ENCODE peak calls at places on chromosomes 12 and 14, in nine cellular contexts. One of them, this sample, is unnamed.

GRCh38 chr14:22553445-22553844 is 35.6 kb downstream of the DAD1 start:
- DNase-seq in putamen: no peak
- DNase-seq in substantia nigra: no peak
- DNase-seq in epithelial cell of proximal tubule: no peak
- DNase-seq in NCI-H460: no peak
- DNase-seq in GM10248: no peak
- DNase-seq in stimulated activated CD4-positive, alpha-beta T cell treated with anti-CD3 and anti-CD28 coated beads, TNF-alpha, amount 100 ng/mL, for 24 hours: no peak
- DNase-seq in cardiac fibroblast: no peak
- DNase-seq in RKO: no peak
- DNase-seq in this sample: no peak

GRCh38 chr12:6361834-6362233 is 13.5 kb downstream of the SCNN1A start:
- DNase-seq in cardiac fibroblast: peak
- DNase-seq in GM10248: no peak
- DNase-seq in substantia nigra: no peak
- DNase-seq in RKO: no peak
- DNase-seq in stimulated activated CD4-positive, alpha-beta T cell treated with anti-CD3 and anti-CD28 coated beads, TNF-alpha, amount 100 ng/mL, for 24 hours: no peak
- DNase-seq in NCI-H460: no peak
- DNase-seq in putamen: no peak
- DNase-seq in epithelial cell of proximal tubule: no peak
- DNase-seq in this sample: no peak

GRCh38 chr12:67042697-67043131 is 226.4 kb upstream of the CAND1 start:
- DNase-seq in GM10248: no peak
- DNase-seq in putamen: no peak
- DNase-seq in epithelial cell of proximal tubule: peak
- DNase-seq in stimulated activated CD4-positive, alpha-beta T cell treated with anti-CD3 and anti-CD28 coated beads, TNF-alpha, amount 100 ng/mL, for 24 hours: no peak
- DNase-seq in cardiac fibroblast: no peak
- DNase-seq in NCI-H460: peak
- DNase-seq in substantia nigra: no peak
- DNase-seq in RKO: peak
- DNase-seq in this sample: no peak

GRCh38 chr14:57930241-57930975 is 64.5 kb upstream of the SLC35F4 start:
- DNase-seq in stimulated activated CD4-positive, alpha-beta T cell treated with anti-CD3 and anti-CD28 coated beads, TNF-alpha, amount 100 ng/mL, for 24 hours: no peak
- DNase-seq in RKO: no peak
- DNase-seq in NCI-H460: no peak
- DNase-seq in substantia nigra: no peak
- DNase-seq in putamen: no peak
- DNase-seq in cardiac fibroblast: no peak
- DNase-seq in GM10248: no peak
- DNase-seq in epithelial cell of proximal tubule: peak
- DNase-seq in this sample: no peak

GRCh38 chr14:64507376-64508156 is 3.0 kb downstream of the ZBTB1 start:
- DNase-seq in substantia nigra: no peak
- DNase-seq in epithelial cell of proximal tubule: no peak
- DNase-seq in putamen: no peak
- DNase-seq in cardiac fibroblast: peak
- DNase-seq in NCI-H460: no peak
- DNase-seq in stimulated activated CD4-positive, alpha-beta T cell treated with anti-CD3 and anti-CD28 coated beads, TNF-alpha, amount 100 ng/mL, for 24 hours: no peak
- DNase-seq in GM10248: no peak
- DNase-seq in RKO: peak
- DNase-seq in this sample: no peak

GRCh38 chr12:80701388-80701787 is 6.0 kb upstream of the MYF6 start:
- DNase-seq in GM10248: no peak
- DNase-seq in stimulated activated CD4-positive, alpha-beta T cell treated with anti-CD3 and anti-CD28 coated beads, TNF-alpha, amount 100 ng/mL, for 24 hours: no peak
- DNase-seq in RKO: no peak
- DNase-seq in putamen: no peak
- DNase-seq in substantia nigra: no peak
- DNase-seq in cardiac fibroblast: no peak
- DNase-seq in NCI-H460: no peak
- DNase-seq in epithelial cell of proximal tubule: no peak
- DNase-seq in this sample: no peak

GRCh38 chr12:104763163-104763805 is 194.8 kb downstream of the SLC41A2 start:
- DNase-seq in putamen: no peak
- DNase-seq in NCI-H460: no peak
- DNase-seq in stimulated activated CD4-positive, alpha-beta T cell treated with anti-CD3 and anti-CD28 coated beads, TNF-alpha, amount 100 ng/mL, for 24 hours: no peak
- DNase-seq in RKO: no peak
- DNase-seq in epithelial cell of proximal tubule: no peak
- DNase-seq in substantia nigra: no peak
- DNase-seq in GM10248: no peak
- DNase-seq in cardiac fibroblast: peak
- DNase-seq in this sample: no peak

GRCh38 chr14:79018846-79019245 is 848.7 kb downstream of the NRXN3 start:
- DNase-seq in putamen: no peak
- DNase-seq in RKO: no peak
- DNase-seq in stimulated activated CD4-positive, alpha-beta T cell treated with anti-CD3 and anti-CD28 coated beads, TNF-alpha, amount 100 ng/mL, for 24 hours: no peak
- DNase-seq in epithelial cell of proximal tubule: no peak
- DNase-seq in GM10248: no peak
- DNase-seq in cardiac fibroblast: peak
- DNase-seq in NCI-H460: no peak
- DNase-seq in substantia nigra: no peak
- DNase-seq in this sample: no peak

GRCh38 chr12:12147111-12147510 is 76.4 kb downstream of the BCL2L14 start:
- DNase-seq in RKO: no peak
- DNase-seq in cardiac fibroblast: peak
- DNase-seq in substantia nigra: no peak
- DNase-seq in stimulated activated CD4-positive, alpha-beta T cell treated with anti-CD3 and anti-CD28 coated beads, TNF-alpha, amount 100 ng/mL, for 24 hours: no peak
- DNase-seq in epithelial cell of proximal tubule: no peak
- DNase-seq in putamen: no peak
- DNase-seq in NCI-H460: no peak
- DNase-seq in GM10248: no peak
- DNase-seq in this sample: no peak

GRCh38 chr12:121288158-121288848 is 8.2 kb downstream of the CAMKK2 start:
- DNase-seq in epithelial cell of proximal tubule: no peak
- DNase-seq in GM10248: peak
- DNase-seq in cardiac fibroblast: no peak
- DNase-seq in substantia nigra: no peak
- DNase-seq in stimulated activated CD4-positive, alpha-beta T cell treated with anti-CD3 and anti-CD28 coated beads, TNF-alpha, amount 100 ng/mL, for 24 hours: no peak
- DNase-seq in RKO: no peak
- DNase-seq in NCI-H460: no peak
- DNase-seq in putamen: peak
- DNase-seq in this sample: peak

GRCh38 chr14:67882973-67883372 is 63.4 kb downstream of the RAD51B start:
- DNase-seq in NCI-H460: no peak
- DNase-seq in substantia nigra: no peak
- DNase-seq in cardiac fibroblast: no peak
- DNase-seq in putamen: no peak
- DNase-seq in epithelial cell of proximal tubule: no peak
- DNase-seq in stimulated activated CD4-positive, alpha-beta T cell treated with anti-CD3 and anti-CD28 coated beads, TNF-alpha, amount 100 ng/mL, for 24 hours: no peak
- DNase-seq in GM10248: no peak
- DNase-seq in RKO: no peak
- DNase-seq in this sample: no peak

GRCh38 chr12:108508243-108508642 is 6.8 kb upstream of the FICD start:
- DNase-seq in GM10248: no peak
- DNase-seq in cardiac fibroblast: peak
- DNase-seq in putamen: no peak
- DNase-seq in substantia nigra: no peak
- DNase-seq in epithelial cell of proximal tubule: no peak
- DNase-seq in NCI-H460: no peak
- DNase-seq in stimulated activated CD4-positive, alpha-beta T cell treated with anti-CD3 and anti-CD28 coated beads, TNF-alpha, amount 100 ng/mL, for 24 hours: no peak
- DNase-seq in RKO: peak
- DNase-seq in this sample: no peak

GRCh38 chr14:31029016-31029970 is 3.1 kb upstream of the STRN3 start:
- DNase-seq in RKO: no peak
- DNase-seq in putamen: peak
- DNase-seq in substantia nigra: no peak
- DNase-seq in stimulated activated CD4-positive, alpha-beta T cell treated with anti-CD3 and anti-CD28 coated beads, TNF-alpha, amount 100 ng/mL, for 24 hours: no peak
- DNase-seq in epithelial cell of proximal tubule: no peak
- DNase-seq in NCI-H460: no peak
- DNase-seq in cardiac fibroblast: no peak
- DNase-seq in GM10248: no peak
- DNase-seq in this sample: no peak

GRCh38 chr12:128807161-128807724 is 16.5 kb downstream of the SLC15A4 start:
- DNase-seq in RKO: no peak
- DNase-seq in cardiac fibroblast: no peak
- DNase-seq in stimulated activated CD4-positive, alpha-beta T cell treated with anti-CD3 and anti-CD28 coated beads, TNF-alpha, amount 100 ng/mL, for 24 hours: no peak
- DNase-seq in epithelial cell of proximal tubule: no peak
- DNase-seq in substantia nigra: no peak
- DNase-seq in GM10248: no peak
- DNase-seq in NCI-H460: no peak
- DNase-seq in putamen: peak
- DNase-seq in this sample: no peak

GRCh38 chr12:98369601-98370000 is 145.8 kb upstream of the TMPO start:
- DNase-seq in RKO: no peak
- DNase-seq in cardiac fibroblast: peak
- DNase-seq in substantia nigra: no peak
- DNase-seq in NCI-H460: no peak
- DNase-seq in epithelial cell of proximal tubule: no peak
- DNase-seq in GM10248: no peak
- DNase-seq in putamen: no peak
- DNase-seq in stimulated activated CD4-positive, alpha-beta T cell treated with anti-CD3 and anti-CD28 coated beads, TNF-alpha, amount 100 ng/mL, for 24 hours: no peak
- DNase-seq in this sample: no peak

GRCh38 chr12:67578976-67579661 is 69.4 kb upstream of the DYRK2 start:
- DNase-seq in cardiac fibroblast: no peak
- DNase-seq in epithelial cell of proximal tubule: no peak
- DNase-seq in GM10248: no peak
- DNase-seq in substantia nigra: no peak
- DNase-seq in NCI-H460: no peak
- DNase-seq in putamen: no peak
- DNase-seq in stimulated activated CD4-positive, alpha-beta T cell treated with anti-CD3 and anti-CD28 coated beads, TNF-alpha, amount 100 ng/mL, for 24 hours: no peak
- DNase-seq in RKO: no peak
- DNase-seq in this sample: no peak

GRCh38 chr12:54428050-54429013 is 9.3 kb upstream of the ITGA5 start:
- DNase-seq in stimulated activated CD4-positive, alpha-beta T cell treated with anti-CD3 and anti-CD28 coated beads, TNF-alpha, amount 100 ng/mL, for 24 hours: no peak
- DNase-seq in cardiac fibroblast: peak
- DNase-seq in putamen: no peak
- DNase-seq in GM10248: no peak
- DNase-seq in substantia nigra: no peak
- DNase-seq in epithelial cell of proximal tubule: no peak
- DNase-seq in RKO: peak
- DNase-seq in NCI-H460: no peak
- DNase-seq in this sample: no peak

GRCh38 chr12:54304187-54304810 is 3.5 kb upstream of the NFE2 start:
- DNase-seq in stimulated activated CD4-positive, alpha-beta T cell treated with anti-CD3 and anti-CD28 coated beads, TNF-alpha, amount 100 ng/mL, for 24 hours: no peak
- DNase-seq in GM10248: no peak
- DNase-seq in putamen: no peak
- DNase-seq in epithelial cell of proximal tubule: no peak
- DNase-seq in NCI-H460: peak
- DNase-seq in substantia nigra: no peak
- DNase-seq in cardiac fibroblast: peak
- DNase-seq in RKO: no peak
- DNase-seq in this sample: no peak

GRCh38 chr14:70771781-70772212 is 37.5 kb downstream of the MAP3K9 start:
- DNase-seq in epithelial cell of proximal tubule: no peak
- DNase-seq in stimulated activated CD4-positive, alpha-beta T cell treated with anti-CD3 and anti-CD28 coated beads, TNF-alpha, amount 100 ng/mL, for 24 hours: no peak
- DNase-seq in RKO: no peak
- DNase-seq in cardiac fibroblast: no peak
- DNase-seq in GM10248: no peak
- DNase-seq in putamen: no peak
- DNase-seq in NCI-H460: no peak
- DNase-seq in substantia nigra: no peak
- DNase-seq in this sample: no peak

GRCh38 chr14:100078997-100079561 is 13.9 kb downstream of the EVL start:
- DNase-seq in NCI-H460: no peak
- DNase-seq in putamen: no peak
- DNase-seq in RKO: no peak
- DNase-seq in stimulated activated CD4-positive, alpha-beta T cell treated with anti-CD3 and anti-CD28 coated beads, TNF-alpha, amount 100 ng/mL, for 24 hours: peak
- DNase-seq in epithelial cell of proximal tubule: no peak
- DNase-seq in GM10248: peak
- DNase-seq in cardiac fibroblast: peak
- DNase-seq in substantia nigra: no peak
- DNase-seq in this sample: peak

GRCh38 chr12:110921262-110921661 is 883 bp upstream of the MYL2 start:
- DNase-seq in RKO: peak
- DNase-seq in epithelial cell of proximal tubule: no peak
- DNase-seq in substantia nigra: no peak
- DNase-seq in GM10248: no peak
- DNase-seq in NCI-H460: no peak
- DNase-seq in stimulated activated CD4-positive, alpha-beta T cell treated with anti-CD3 and anti-CD28 coated beads, TNF-alpha, amount 100 ng/mL, for 24 hours: no peak
- DNase-seq in putamen: no peak
- DNase-seq in cardiac fibroblast: peak
- DNase-seq in this sample: no peak

GRCh38 chr12:74365178-74365964 is 172.3 kb upstream of the ATXN7L3B start:
- DNase-seq in GM10248: peak
- DNase-seq in NCI-H460: peak
- DNase-seq in epithelial cell of proximal tubule: no peak
- DNase-seq in cardiac fibroblast: peak
- DNase-seq in RKO: peak
- DNase-seq in substantia nigra: no peak
- DNase-seq in putamen: no peak
- DNase-seq in stimulated activated CD4-positive, alpha-beta T cell treated with anti-CD3 and anti-CD28 coated beads, TNF-alpha, amount 100 ng/mL, for 24 hours: no peak
- DNase-seq in this sample: no peak

GRCh38 chr12:24138041-24138440 is 188.6 kb upstream of the SOX5 start:
- DNase-seq in putamen: no peak
- DNase-seq in RKO: no peak
- DNase-seq in GM10248: no peak
- DNase-seq in substantia nigra: no peak
- DNase-seq in epithelial cell of proximal tubule: no peak
- DNase-seq in NCI-H460: no peak
- DNase-seq in cardiac fibroblast: no peak
- DNase-seq in stimulated activated CD4-positive, alpha-beta T cell treated with anti-CD3 and anti-CD28 coated beads, TNF-alpha, amount 100 ng/mL, for 24 hours: no peak
- DNase-seq in this sample: no peak

GRCh38 chr14:52694761-52695480 is 437 bp downstream of the ERO1A start:
- DNase-seq in putamen: peak
- DNase-seq in GM10248: peak
- DNase-seq in RKO: peak
- DNase-seq in substantia nigra: peak
- DNase-seq in stimulated activated CD4-positive, alpha-beta T cell treated with anti-CD3 and anti-CD28 coated beads, TNF-alpha, amount 100 ng/mL, for 24 hours: peak
- DNase-seq in cardiac fibroblast: peak
- DNase-seq in NCI-H460: no peak
- DNase-seq in epithelial cell of proximal tubule: no peak
- DNase-seq in this sample: peak

GRCh38 chr14:92408186-92408585 is 85.2 kb downstream of the SLC24A4 start:
- DNase-seq in epithelial cell of proximal tubule: no peak
- DNase-seq in stimulated activated CD4-positive, alpha-beta T cell treated with anti-CD3 and anti-CD28 coated beads, TNF-alpha, amount 100 ng/mL, for 24 hours: no peak
- DNase-seq in NCI-H460: no peak
- DNase-seq in GM10248: no peak
- DNase-seq in RKO: no peak
- DNase-seq in cardiac fibroblast: peak
- DNase-seq in putamen: no peak
- DNase-seq in substantia nigra: no peak
- DNase-seq in this sample: no peak

GRCh38 chr12:120981407-120981921 is 3.1 kb downstream of the HNF1A start:
- DNase-seq in epithelial cell of proximal tubule: no peak
- DNase-seq in cardiac fibroblast: no peak
- DNase-seq in putamen: no peak
- DNase-seq in RKO: no peak
- DNase-seq in GM10248: no peak
- DNase-seq in NCI-H460: no peak
- DNase-seq in stimulated activated CD4-positive, alpha-beta T cell treated with anti-CD3 and anti-CD28 coated beads, TNF-alpha, amount 100 ng/mL, for 24 hours: no peak
- DNase-seq in substantia nigra: no peak
- DNase-seq in this sample: no peak

GRCh38 chr12:67647251-67647546 is 1.3 kb upstream of the DYRK2 start:
- DNase-seq in cardiac fibroblast: no peak
- DNase-seq in putamen: no peak
- DNase-seq in RKO: no peak
- DNase-seq in epithelial cell of proximal tubule: no peak
- DNase-seq in substantia nigra: no peak
- DNase-seq in stimulated activated CD4-positive, alpha-beta T cell treated with anti-CD3 and anti-CD28 coated beads, TNF-alpha, amount 100 ng/mL, for 24 hours: no peak
- DNase-seq in NCI-H460: no peak
- DNase-seq in GM10248: no peak
- DNase-seq in this sample: no peak